ENCODE peak calls at places on chromosomes 12 and 14, in five cellular contexts. G, H, R, I and Z are unnamed samples.

GRCh38 chr14:55124774-55125372 is 4.2 kb upstream of the LGALS3 start:
- DNase-seq in G (no peak), H (no peak), R (no peak), I (no peak), Z (no peak)

GRCh38 chr12:114916124-114916523 is 232.1 kb upstream of the TBX3 start:
- DNase-seq in G (no peak), H (peak; percentile 81), R (peak; percentile 99), I (no peak), Z (no peak)

GRCh38 chr12:124130717-124131670 is 158.0 kb downstream of the ZNF664 start:
- DNase-seq in G (no peak), H (no peak), R (no peak), I (no peak), Z (no peak)

GRCh38 chr12:132624186-132624855 is 5.7 kb downstream of the P2RX2 start:
- DNase-seq in G (no peak), H (no peak), R (no peak), I (no peak), Z (no peak)

GRCh38 chr14:66119805-66120204 is 366.4 kb upstream of the CCDC196 start:
- DNase-seq in G (no peak), H (no peak), R (no peak), I (no peak), Z (no peak)

GRCh38 chr12:81617915-81618314 is 141.2 kb downstream of the PPFIA2 start:
- DNase-seq in G (no peak), H (no peak), R (no peak), I (no peak), Z (no peak)

GRCh38 chr12:77847060-77847541 is 16.4 kb downstream of the NAV3 start:
- DNase-seq in G (no peak), H (no peak), R (peak; percentile 34), I (no peak), Z (no peak)

GRCh38 chr12:57614178-57614947 is 3.1 kb downstream of the ARHGEF25 start:
- DNase-seq in G (no peak), H (no peak), R (peak; percentile 47), I (peak; percentile 89), Z (peak; percentile 73)

GRCh38 chr12:85872497-85873091 is 1.5 kb upstream of the NTS start:
- DNase-seq in G (no peak), H (peak; percentile 69), R (peak; percentile 72), I (peak; percentile 3), Z (no peak)

GRCh38 chr12:97556201-97556824 is 93.7 kb downstream of the RMST start:
- DNase-seq in G (no peak), H (peak; percentile 48), R (peak; percentile 6), I (no peak), Z (no peak)

GRCh38 chr12:1918875-1919236 is 404 bp upstream of the CACNA2D4 start:
- DNase-seq in G (no peak), H (no peak), R (no peak), I (peak; percentile 2), Z (no peak)

GRCh38 chr12:53975019-53975815 is 463 bp upstream of the HOTAIR start:
- DNase-seq in G (no peak), H (no peak), R (no peak), I (no peak), Z (no peak)